ENCODE peak calls at places on chromosomes 11 and 22, in four cellular contexts. N is HepG2, B is K562, Q is A549. F is an unnamed sample.
A peak's percentile ranks its signal among the peaks of the same experiment; 100 is the strongest.

GRCh38 chr11:45592581-45592980 is 72.8 kb downstream of the CHST1 start:
- DNase-seq in N (no peak), B (no peak), Q (no peak), F (no peak)

GRCh38 chr11:3709977-3710376 is 38.8 kb upstream of the CHRNA10 start:
- DNase-seq in N (no peak), B (no peak), Q (no peak), F (no peak)

GRCh38 chr11:64324692-64325469 is 7.0 kb downstream of the PRDX5 start:
- DNase-seq in N (no peak), B (no peak), Q (no peak), F (no peak)

GRCh38 chr11:106409201-106409600 is 331.7 kb downstream of the AASDHPPT start:
- DNase-seq in N (no peak), B (no peak), Q (no peak), F (no peak)

GRCh38 chr22:24450600-24450999 is 23.2 kb downstream of the ADORA2A start:
- DNase-seq in N (no peak), B (no peak), Q (no peak), F (no peak)

GRCh38 chr22:30195245-30196140 is 51.1 kb downstream of the LIF start:
- DNase-seq in N (peak; percentile 40), B (no peak), Q (no peak), F (no peak)

GRCh38 chr11:46916669-46917108 is 1.7 kb downstream of the LRP4 start:
- DNase-seq in N (peak; percentile 55), B (peak; percentile 51), Q (peak; percentile 66), F (no peak)

GRCh38 chr11:71236836-71237475 is 15.4 kb downstream of the SHANK2 start:
- DNase-seq in N (no peak), B (no peak), Q (no peak), F (no peak)

GRCh38 chr11:64239662-64240466 is 1.0 kb upstream of the FKBP2 start:
- DNase-seq in N (no peak), B (no peak), Q (no peak), F (peak; percentile 36)

GRCh38 chr22:40001800-40002577 is 7.2 kb downstream of the FAM83F start:
- DNase-seq in N (no peak), B (peak; percentile 16), Q (no peak), F (no peak)

GRCh38 chr11:19651654-19652053 is 61.0 kb upstream of the NAV2 start:
- DNase-seq in N (no peak), B (no peak), Q (no peak), F (no peak)

GRCh38 chr11:2513441-2513840 is 68.6 kb downstream of the KCNQ1 start:
- DNase-seq in N (no peak), B (no peak), Q (no peak), F (no peak)

GRCh38 chr11:96123301-96123700 is 199.4 kb upstream of the MTMR2 start:
- DNase-seq in N (no peak), B (no peak), Q (no peak), F (no peak)

GRCh38 chr11:128409476-128409875 is 177.9 kb downstream of the ETS1 start:
- DNase-seq in N (no peak), B (no peak), Q (no peak), F (no peak)

GRCh38 chr11:1304376-1304775 is 5.1 kb downstream of the TOLLIP start:
- DNase-seq in N (peak; percentile 81), B (no peak), Q (peak; percentile 47), F (no peak)

GRCh38 chr22:24727218-24727851 is 47.2 kb downstream of the PIWIL3 start:
- DNase-seq in N (peak; percentile 92), B (peak; percentile 26), Q (peak; percentile 19), F (no peak)

GRCh38 chr11:2096919-2097301 is 42.3 kb downstream of the IGF2 start:
- DNase-seq in N (no peak), B (no peak), Q (no peak), F (no peak)

GRCh38 chr11:121634889-121635288 is 182.1 kb upstream of the SORL1-AS1 start:
- DNase-seq in N (no peak), B (no peak), Q (no peak), F (no peak)

GRCh38 chr11:707817-708420 is 1.9 kb downstream of the EPS8L2 start:
- DNase-seq in N (peak; percentile 60), B (no peak), Q (no peak), F (no peak)

GRCh38 chr11:57792060-57792541 is 30.5 kb downstream of the CTNND1 start:
- DNase-seq in N (no peak), B (no peak), Q (no peak), F (peak; percentile 93)

GRCh38 chr22:31829505-31829904 is 75.7 kb downstream of the DEPDC5 start:
- DNase-seq in N (peak; percentile 46), B (peak; percentile 42), Q (peak; percentile 81), F (peak; percentile 19)

GRCh38 chr22:17846326-17846992 is 72.2 kb upstream of the BID start:
- DNase-seq in N (no peak), B (no peak), Q (no peak), F (no peak)

GRCh38 chr11:67384851-67385366 is 6.9 kb upstream of the RAD9A start:
- DNase-seq in N (no peak), B (no peak), Q (peak; percentile 77), F (no peak)

GRCh38 chr22:39530136-39530535 is 2.4 kb downstream of the RPS19BP1 start:
- DNase-seq in N (no peak), B (no peak), Q (no peak), F (no peak)

GRCh38 chr11:76577199-76577920 is 93.2 kb downstream of the LRRC32 start:
- DNase-seq in N (no peak), B (no peak), Q (peak; percentile 58), F (no peak)

GRCh38 chr22:26453812-26454500 is 24.9 kb downstream of the ASPHD2 start:
- DNase-seq in N (no peak), B (no peak), Q (no peak), F (no peak)

DNA sequence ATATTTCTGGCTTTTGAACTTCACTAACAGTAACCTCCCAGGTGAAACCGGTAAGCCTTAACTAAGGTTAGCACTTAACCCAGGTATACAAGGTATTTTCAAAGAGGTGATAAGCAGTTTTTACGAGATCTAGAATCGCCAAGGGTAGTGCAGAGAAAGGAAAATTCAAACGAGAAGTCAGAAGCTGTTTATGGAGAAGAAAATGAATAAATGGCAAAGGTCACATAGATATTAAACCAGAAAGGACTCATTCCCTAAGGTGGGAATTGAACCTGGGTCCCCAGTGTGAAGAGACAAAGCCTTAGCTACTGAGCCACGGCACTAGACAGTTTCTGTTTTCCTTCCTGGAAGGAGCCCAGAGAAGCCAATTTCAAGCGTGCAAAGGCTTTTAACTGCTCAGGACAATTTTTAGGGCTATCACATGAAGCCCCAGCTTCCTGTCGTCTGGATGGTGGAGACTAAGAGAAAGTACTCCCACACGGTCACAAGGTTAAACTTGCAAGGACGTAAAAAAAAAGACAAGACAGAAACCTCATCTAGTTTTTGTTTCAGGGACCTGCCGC is 5.7 kb upstream of the C1QTNF6 start:
- DNase-seq in N (peak; percentile 43), B (peak; percentile 20), Q (peak; percentile 83), F (no peak)
- TF ChIP-seq CHD4 in N (no peak), B (no peak), Q (no peak), F (no peak)

DNA sequence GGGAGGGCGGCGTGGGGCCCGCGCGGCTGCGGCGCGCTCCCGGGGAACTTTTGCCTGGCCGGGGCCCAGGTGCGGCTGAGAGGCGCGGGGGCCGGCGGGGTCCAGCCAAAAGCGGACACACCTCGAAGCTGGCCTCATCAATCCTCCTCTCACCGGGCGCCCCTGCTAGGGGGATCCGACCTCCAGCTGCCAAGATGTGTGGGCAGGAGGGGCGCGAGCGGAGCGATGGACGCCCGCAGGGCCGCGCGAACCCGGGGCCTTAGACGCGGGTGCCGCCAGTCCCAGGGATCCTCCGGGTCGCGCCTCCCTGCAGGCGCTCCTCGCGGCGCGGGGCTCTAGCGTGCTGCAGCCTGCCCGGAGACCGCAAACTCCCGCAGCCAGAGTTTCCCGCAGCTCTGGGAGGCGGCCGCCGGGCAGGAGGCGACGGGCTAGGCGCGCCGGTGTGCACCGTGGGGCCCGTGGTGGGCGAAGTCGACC is 785 bp downstream of the IGSF9B start:
- DNase-seq in N (no peak), B (no peak), Q (no peak), F (no peak)
- H3K4me3 ChIP-seq in N (no peak overlapping the region), B (no peak overlapping the region), Q (peak overlapping the region; percentile 73), F (peak overlapping the region; percentile 62)

GRCh38 chr11:7576671-7577225 is 62.9 kb downstream of the PPFIBP2 start:
- DNase-seq in N (no peak), B (no peak), Q (no peak), F (no peak)

GRCh38 chr11:7577883-7578242 is 64.1 kb downstream of the PPFIBP2 start:
- DNase-seq in N (no peak), B (no peak), Q (no peak), F (no peak)

GRCh38 chr11:7578276-7578955 is 64.6 kb downstream of the PPFIBP2 start:
- DNase-seq in N (no peak), B (no peak), Q (no peak), F (no peak)

GRCh38 chr11:7577226-7577882 is 63.6 kb downstream of the PPFIBP2 start:
- DNase-seq in N (no peak), B (no peak), Q (no peak), F (no peak)

GRCh38 chr11:7579226-7579825 is 65.5 kb downstream of the PPFIBP2 start:
- DNase-seq in N (no peak), B (no peak), Q (no peak), F (no peak)
- TF ChIP-seq CHD4 in N (no peak), B (no peak), Q (no peak), F (no peak)

DNA sequence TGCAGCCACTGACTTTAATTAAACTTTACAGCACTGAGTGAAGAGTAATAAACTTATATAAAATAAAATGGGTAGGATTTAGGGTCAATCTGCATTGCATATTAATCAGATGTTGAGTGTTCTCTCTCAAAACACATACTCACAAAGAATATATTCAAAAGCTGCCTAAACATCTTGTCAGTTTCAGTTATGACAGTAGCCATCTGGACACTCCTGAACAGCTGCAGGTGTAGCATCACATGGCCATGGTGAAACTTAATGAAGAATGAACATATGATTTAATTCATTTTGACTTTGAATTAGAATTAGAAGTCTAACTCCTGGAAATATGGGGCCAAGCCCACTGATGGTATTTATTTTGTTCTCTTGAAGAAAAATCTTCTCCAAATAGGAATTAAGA is 684.3 kb upstream of the RAG2 start:
- DNase-seq in N (no peak), B (no peak), Q (no peak), F (no peak)
- H3K4me3 ChIP-seq in N (no peak overlapping the region), B (no peak overlapping the region), Q (no peak overlapping the region), F (no peak overlapping the region)

GRCh38 chr22:50437511-50438304 is 37.1 kb downstream of the SBF1 start:
- DNase-seq in N (no peak), B (no peak), Q (no peak), F (no peak)
- TF ChIP-seq CHD4 in N (no peak), B (no peak), Q (no peak), F (no peak)

F was measured in GM12878.